ENCODE peak calls at places on chromosomes 2 and 18, in six cellular contexts. N, V, R, Q, S and A are unnamed samples.

GRCh38 chr2:121480826-121481225 is 49.9 kb upstream of the RNU4ATAC start:
- DNase-seq in N (no peak), V (peak), R (no peak), Q (peak), S (peak), A (peak)

GRCh38 chr2:182018218-182018617 is 32.6 kb downstream of the PPP1R1C start:
- DNase-seq in N (peak), V (peak), R (no peak), Q (no peak), S (peak), A (no peak)

GRCh38 chr2:225738735-225739134 is 339.2 kb downstream of the NYAP2 start:
- DNase-seq in N (no peak), V (no peak), R (no peak), Q (no peak), S (no peak), A (no peak)

GRCh38 chr2:110869472-110870446 is 137.4 kb downstream of the ACOXL start:
- DNase-seq in N (peak), V (peak), R (no peak), Q (peak), S (peak), A (peak)

GRCh38 chr2:42139141-42139540 is 30.0 kb upstream of the EML4 start:
- DNase-seq in N (no peak), V (peak), R (no peak), Q (no peak), S (peak), A (no peak)

GRCh38 chr18:477565-477964 is 22.9 kb downstream of the COLEC12 start:
- DNase-seq in N (no peak), V (no peak), R (no peak), Q (no peak), S (no peak), A (no peak)

GRCh38 chr2:106575955-106576354 is 88.8 kb downstream of the CD8B2 start:
- DNase-seq in N (peak), V (peak), R (no peak), Q (peak), S (no peak), A (no peak)

GRCh38 chr2:239376351-239376750 is 24.5 kb downstream of the HDAC4 start:
- DNase-seq in N (no peak), V (no peak), R (no peak), Q (no peak), S (no peak), A (no peak)

GRCh38 chr2:142980246-142981068 is 103.0 kb downstream of the KYNU start:
- DNase-seq in N (peak), V (peak), R (no peak), Q (peak), S (peak), A (no peak)

GRCh38 chr2:190280565-190281330 is 38.9 kb downstream of the HIBCH start:
- DNase-seq in N (no peak), V (no peak), R (no peak), Q (no peak), S (no peak), A (no peak)

GRCh38 chr2:238601433-238602222 is 174.9 kb downstream of the ASB1 start:
- DNase-seq in N (no peak), V (peak), R (no peak), Q (no peak), S (peak), A (no peak)

GRCh38 chr2:240988146-240988545 is 10.3 kb upstream of the SNED1 start:
- DNase-seq in N (no peak), V (no peak), R (no peak), Q (no peak), S (peak), A (no peak)

GRCh38 chr2:241508240-241508509 is 209 bp downstream of the STK25 start:
- DNase-seq in N (no peak), V (no peak), R (no peak), Q (no peak), S (no peak), A (no peak)

GRCh38 chr18:58898427-58898826 is 33.8 kb downstream of the ZNF532 start:
- DNase-seq in N (no peak), V (no peak), R (no peak), Q (no peak), S (no peak), A (no peak)

GRCh38 chr2:172844021-172844420 is 108.4 kb downstream of the RAPGEF4 start:
- DNase-seq in N (no peak), V (no peak), R (no peak), Q (no peak), S (no peak), A (no peak)

GRCh38 chr2:160689441-160689840 is 195.8 kb upstream of the RBMS1 start:
- DNase-seq in N (no peak), V (no peak), R (no peak), Q (no peak), S (no peak), A (no peak)

GRCh38 chr2:39532933-39533332 is 95.8 kb upstream of the MAP4K3 start:
- DNase-seq in N (no peak), V (no peak), R (no peak), Q (no peak), S (no peak), A (no peak)

GRCh38 chr18:36829362-36830140 is 624 bp downstream of the KIAA1328 start:
- DNase-seq in N (no peak), V (no peak), R (no peak), Q (no peak), S (peak), A (peak)

GRCh38 chr18:24503182-24503581 is 42.7 kb downstream of the HRH4 start:
- DNase-seq in N (no peak), V (no peak), R (no peak), Q (no peak), S (no peak), A (no peak)

GRCh38 chr2:31390324-31390723 is 24.2 kb downstream of the XDH start:
- DNase-seq in N (no peak), V (no peak), R (no peak), Q (no peak), S (no peak), A (no peak)

GRCh38 chr2:11967946-11968465 is 221.6 kb downstream of the LPIN1 start:
- DNase-seq in N (no peak), V (peak), R (no peak), Q (no peak), S (peak), A (no peak)

GRCh38 chr18:69934866-69935265 is 12.8 kb downstream of the CD226 start:
- DNase-seq in N (no peak), V (no peak), R (no peak), Q (no peak), S (no peak), A (no peak)